ENCODE peak calls at places on chromosomes 5 and 9, in nine cellular contexts. G is astrocyte of the cerebellum; N is RWPE1; T is AG10803; D is CD8-positive, alpha-beta T cell; A is psoas muscle; L is Peyer's patch; Y is progenitor cell of endocrine pancreas; B is AG04449. R is an unnamed sample.

GRCh38 chr9:77977210-77977611 is 54.4 kb downstream of the GNAQ start:
- DNase-seq in G (peak; percentile 52), N (no peak), T (peak; percentile 77), D (peak; percentile 44), A (peak; percentile 57), L (peak; percentile 75), Y (no peak), B (no peak), R (peak; percentile 18)

GRCh38 chr5:126938461-126938860 is 91.9 kb downstream of the MARCHF3 start:
- DNase-seq in G (peak; percentile 44), N (peak; percentile 67), T (peak; percentile 87), D (no peak), A (no peak), L (no peak), Y (no peak), B (peak; percentile 46), R (no peak)

GRCh38 chr9:35538361-35539234 is 48.7 kb downstream of the RUSC2 start:
- DNase-seq in G (no peak), N (no peak), T (peak; percentile 84), D (no peak), A (peak; percentile 74), L (peak; percentile 62), Y (peak; percentile 27), B (no peak), R (peak; percentile 58)

GRCh38 chr9:120965344-120966004 is 38.9 kb upstream of the TRAF1 start:
- DNase-seq in G (no peak), N (no peak), T (no peak), D (no peak), A (peak; percentile 16), L (no peak), Y (no peak), B (no peak), R (no peak)

GRCh38 chr5:17448877-17449276 is 49.2 kb upstream of the TAF11L2 start:
- DNase-seq in G (no peak), N (no peak), T (peak; percentile 43), D (no peak), A (no peak), L (no peak), Y (no peak), B (no peak), R (no peak)

GRCh38 chr9:17021379-17021970 is 113.4 kb upstream of the CNTLN start:
- DNase-seq in G (no peak), N (no peak), T (peak; percentile 65), D (no peak), A (no peak), L (no peak), Y (no peak), B (no peak), R (no peak)

GRCh38 chr5:91058575-91058974 is 324.5 kb downstream of the ARRDC3 start:
- DNase-seq in G (no peak), N (peak; percentile 73), T (no peak), D (no peak), A (no peak), L (peak; percentile 51), Y (no peak), B (no peak), R (no peak)

GRCh38 chr5:119400248-119400647 is 44.4 kb downstream of the TNFAIP8 start:
- DNase-seq in G (no peak), N (peak; percentile 54), T (no peak), D (no peak), A (no peak), L (no peak), Y (no peak), B (no peak), R (peak; percentile 4)

GRCh38 chr5:77893225-77893860 is 117.2 kb upstream of the TBCA start:
- DNase-seq in G (peak; percentile 95), N (peak; percentile 95), T (peak; percentile 92), D (no peak), A (no peak), L (peak; percentile 11), Y (no peak), B (peak; percentile 84), R (no peak)

GRCh38 chr5:24817966-24818365 is 173.2 kb upstream of the CDH10 start:
- DNase-seq in G (no peak), N (no peak), T (no peak), D (no peak), A (no peak), L (no peak), Y (no peak), B (no peak), R (no peak)

GRCh38 chr9:80061940-80062339 is 490.2 kb downstream of the TLE4 start:
- DNase-seq in G (peak; percentile 67), N (no peak), T (peak; percentile 86), D (no peak), A (no peak), L (no peak), Y (no peak), B (peak; percentile 97), R (no peak)

GRCh38 chr5:181044093-181044599 is 4.1 kb downstream of the BTNL9 start:
- DNase-seq in G (no peak), N (no peak), T (no peak), D (no peak), A (no peak), L (peak; percentile 35), Y (no peak), B (no peak), R (no peak)

GRCh38 chr5:181042722-181043121 is 2.7 kb downstream of the BTNL9 start:
- DNase-seq in G (no peak), N (no peak), T (no peak), D (no peak), A (no peak), L (no peak), Y (no peak), B (no peak), R (no peak)

GRCh38 chr5:181044662-181045305 is 4.7 kb downstream of the BTNL9 start:
- DNase-seq in G (no peak), N (no peak), T (no peak), D (no peak), A (peak; percentile 37), L (peak; percentile 43), Y (no peak), B (no peak), R (no peak)

GRCh38 chr5:181042036-181042435 is 2.0 kb downstream of the BTNL9 start:
- DNase-seq in G (no peak), N (no peak), T (no peak), D (no peak), A (no peak), L (no peak), Y (no peak), B (no peak), R (no peak)

DNA sequence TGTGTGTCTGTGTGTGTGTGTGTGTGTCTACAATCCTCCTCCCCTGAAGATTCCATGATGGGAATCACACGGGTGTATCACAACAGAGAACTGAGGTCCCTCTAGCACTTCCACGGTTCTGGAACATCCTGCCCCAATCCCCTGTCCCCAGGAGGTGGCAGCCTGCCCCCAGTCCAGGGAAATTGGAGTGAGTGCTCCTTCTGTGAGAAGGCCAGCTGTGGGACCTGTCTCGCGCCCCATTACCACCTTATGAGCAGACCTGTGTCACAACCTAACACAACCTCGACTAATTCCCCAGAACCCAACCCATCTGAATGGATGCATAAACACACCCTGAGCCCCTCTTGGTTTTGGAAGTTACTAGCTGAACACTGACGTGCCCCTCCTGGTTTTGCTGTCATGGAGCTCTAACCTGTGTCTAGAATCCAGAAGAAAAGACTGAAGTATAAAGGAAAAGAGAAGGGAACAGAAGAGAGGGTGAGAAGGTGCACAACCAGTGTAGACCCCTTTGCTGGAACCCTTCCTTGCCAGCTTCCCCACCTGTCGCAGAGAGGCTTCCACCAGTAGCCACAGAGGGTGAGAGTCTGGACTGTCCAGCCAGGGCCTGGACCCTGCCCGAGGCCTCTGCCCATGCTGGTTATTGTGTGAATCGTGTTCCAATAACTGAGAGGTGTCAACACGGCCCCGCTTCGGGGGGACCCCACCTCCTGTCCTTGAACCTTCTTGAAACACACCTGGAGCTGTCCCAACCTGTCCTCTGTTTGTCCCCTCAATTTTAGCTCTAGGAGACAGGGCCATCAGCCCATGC is 3.4 kb downstream of the BTNL9 start:
- DNase-seq in G (no peak), N (no peak), T (no peak), D (no peak), A (no peak), L (peak; percentile 32), Y (no peak), B (no peak), R (no peak)
- TF ChIP-seq CTCF in G (no peak), N (no peak), T (no peak), D (no peak), A (peak; percentile 5), L (no peak), Y (no peak), B (no peak), R (no peak)

GRCh38 chr5:88113429-88113828 is 155.2 kb downstream of the TMEM161B start:
- DNase-seq in G (no peak), N (no peak), T (no peak), D (no peak), A (no peak), L (no peak), Y (no peak), B (no peak), R (no peak)
- TF ChIP-seq CTCF in G (no peak), N (no peak), T (no peak), D (no peak), A (no peak), L (no peak), Y (no peak), B (no peak), R (no peak)

GRCh38 chr5:111730659-111731382 is 26.2 kb downstream of the NREP start:
- DNase-seq in G (no peak), N (no peak), T (no peak), D (no peak), A (no peak), L (no peak), Y (no peak), B (no peak), R (no peak)

GRCh38 chr5:111734597-111734996 is 22.4 kb downstream of the NREP start:
- DNase-seq in G (no peak), N (no peak), T (no peak), D (no peak), A (no peak), L (no peak), Y (no peak), B (no peak), R (no peak)

GRCh38 chr5:111734013-111734412 is 23.0 kb downstream of the NREP start:
- DNase-seq in G (no peak), N (no peak), T (peak; percentile 77), D (no peak), A (no peak), L (no peak), Y (no peak), B (no peak), R (no peak)

GRCh38 chr5:111733571-111733970 is 23.4 kb downstream of the NREP start:
- DNase-seq in G (no peak), N (no peak), T (no peak), D (no peak), A (no peak), L (no peak), Y (no peak), B (no peak), R (no peak)

GRCh38 chr5:111731638-111732037 is 25.4 kb downstream of the NREP start:
- DNase-seq in G (no peak), N (no peak), T (no peak), D (no peak), A (no peak), L (no peak), Y (no peak), B (no peak), R (no peak)
- TF ChIP-seq CTCF in G (no peak), N (no peak), T (no peak), D (no peak), A (no peak), L (no peak), Y (no peak), B (no peak), R (no peak)

DNA sequence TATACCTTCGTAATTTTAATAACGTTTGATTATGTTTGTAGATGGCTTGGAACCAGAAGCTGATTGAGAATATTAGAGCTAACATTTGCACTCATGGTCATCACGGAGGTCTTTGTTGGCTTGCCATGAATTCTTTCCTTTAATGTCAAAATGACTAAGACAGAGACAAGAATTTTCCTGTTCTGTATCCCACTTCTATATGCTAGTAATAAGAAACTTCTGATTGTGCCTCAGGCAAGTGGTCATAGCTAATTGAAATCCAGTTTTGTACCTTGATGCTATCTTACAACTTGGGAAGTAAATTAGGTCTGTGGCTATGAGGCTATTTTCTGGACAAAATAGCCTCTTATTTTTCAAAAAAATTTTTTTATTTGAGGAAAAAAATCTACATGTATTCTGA is 167.6 kb downstream of the RANBP17 start:
- DNase-seq in G (no peak), N (no peak), T (no peak), D (no peak), A (no peak), L (no peak), Y (no peak), B (no peak), R (no peak)
- TF ChIP-seq CTCF in G (no peak), N (no peak), T (no peak), D (no peak), A (no peak), L (no peak), Y (no peak), B (no peak), R (no peak)

R was measured in nephron progenitor cell.